ENCODE peak calls at places on chromosomes 7 and 10, in four cellular contexts. W is aorta, X is astrocyte, Q is kidney. L is an unnamed sample.

GRCh38 chr7:40474790-40475680 is 340.2 kb downstream of the SUGCT start:
- DNase-seq in X (no peak), Q (no peak), W (no peak), L (no peak)

GRCh38 chr7:77657427-77658331 is 38.6 kb upstream of the RSBN1L start:
- DNase-seq in X (no peak), Q (no peak), W (no peak), L (peak)

GRCh38 chr10:3702569-3702968 is 82.4 kb downstream of the KLF6 start:
- DNase-seq in Q (no peak), X (no peak), W (no peak), L (no peak)

GRCh38 chr7:124783271-124783670 is 17.7 kb upstream of the GPR37 start:
- DNase-seq in W (no peak), Q (no peak), X (no peak), L (no peak)

GRCh38 chr10:132329565-132330485 is 2.2 kb upstream of the LRRC27 start:
- DNase-seq in Q (no peak), X (peak), W (no peak), L (no peak)

GRCh38 chr7:83696101-83696500 is 47.2 kb upstream of the SEMA3E start:
- DNase-seq in X (no peak), W (no peak), Q (no peak), L (no peak)

GRCh38 chr7:94190599-94191061 is 186.5 kb upstream of the BET1 start:
- DNase-seq in X (peak), W (peak), Q (no peak), L (no peak)

GRCh38 chr10:127576751-127577161 is 27.6 kb downstream of the NPS start:
- DNase-seq in Q (no peak), X (no peak), W (no peak), L (no peak)

GRCh38 chr10:53356616-53357349 is 584.2 kb upstream of the MBL2 start:
- DNase-seq in W (no peak), Q (no peak), X (no peak), L (no peak)

GRCh38 chr10:68135922-68136718 is 26.8 kb downstream of the MYPN start:
- DNase-seq in W (no peak), X (peak), Q (no peak), L (no peak)

GRCh38 chr10:103571656-103571975 is 78.1 kb downstream of the NEURL1 start:
- DNase-seq in Q (no peak), W (no peak), X (no peak), L (no peak)

GRCh38 chr10:32939296-32940111 is 18.5 kb downstream of the ITGB1 start:
- DNase-seq in Q (no peak), X (no peak), W (no peak), L (no peak)

GRCh38 chr10:11036424-11037011 is 18.8 kb downstream of the CELF2 start:
- DNase-seq in W (no peak), Q (no peak), X (peak), L (no peak)

GRCh38 chr7:43022008-43022407 is 89.8 kb downstream of the MRPL32 start:
- DNase-seq in X (no peak), Q (no peak), W (no peak), L (no peak)

GRCh38 chr7:129998446-129998845 is 45.7 kb upstream of the UBE2H start:
- DNase-seq in W (no peak), Q (no peak), X (no peak), L (no peak)

GRCh38 chr7:140230862-140231778 is 54.3 kb upstream of the KDM7A start:
- DNase-seq in Q (peak), X (no peak), W (peak), L (peak)

GRCh38 chr10:127618797-127619196 is 69.7 kb downstream of the NPS start:
- DNase-seq in Q (no peak), W (no peak), X (no peak), L (no peak)

GRCh38 chr10:119111968-119112515 is 8.1 kb downstream of the DENND10 start:
- DNase-seq in X (peak), W (no peak), Q (no peak), L (no peak)

GRCh38 chr10:44830022-44830421 is 81.1 kb upstream of the TMEM72 start:
- DNase-seq in W (no peak), Q (no peak), X (peak), L (no peak)

GRCh38 chr10:51879238-51879637 is 179.8 kb upstream of the CSTF2T start:
- DNase-seq in Q (no peak), X (peak), W (peak), L (no peak)

GRCh38 chr7:30727061-30727945 is 24.6 kb upstream of the INMT start:
- DNase-seq in W (no peak), Q (peak), X (no peak), L (peak)

GRCh38 chr7:38507379-38507778 is 123.8 kb downstream of the AMPH start:
- DNase-seq in W (no peak), Q (no peak), X (no peak), L (no peak)

DNA sequence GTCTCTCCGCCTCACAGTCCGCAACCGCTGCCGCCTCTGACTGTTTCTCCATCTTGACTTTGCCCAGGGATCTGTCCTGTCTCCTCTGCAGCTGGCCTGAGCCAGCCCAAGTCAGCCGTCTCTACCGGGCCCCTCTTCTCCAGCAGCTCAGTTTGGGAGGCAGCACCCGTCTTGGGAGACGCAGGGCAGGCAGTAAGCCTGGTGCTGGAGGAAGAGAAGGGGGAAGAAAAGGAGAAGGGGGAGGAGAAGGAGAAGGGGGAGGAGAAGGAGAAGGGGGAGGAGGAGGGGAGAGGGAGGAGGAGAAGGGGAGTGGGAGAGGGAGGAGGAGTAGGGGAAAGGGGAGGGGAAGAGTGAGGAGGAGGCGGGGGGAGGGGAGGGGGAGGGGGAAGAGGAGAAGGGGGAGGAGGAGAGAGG is 36.0 kb upstream of the FZD9 start:
- DNase-seq in W (no peak), Q (no peak), X (no peak), L (no peak)
- H3K27ac ChIP-seq in W (no peak), Q (no peak), X (no peak), L (no peak)

GRCh38 chr7:8618441-8619070 is 185.1 kb downstream of the NXPH1 start:
- DNase-seq in X (no peak), W (no peak), Q (no peak), L (no peak)
- H3K4me3 ChIP-seq in X (no peak), W (no peak), Q (no peak), L (no peak)

GRCh38 chr10:18486444-18486843 is 164.9 kb downstream of the NSUN6 start:
- DNase-seq in X (no peak), W (no peak), Q (no peak), L (no peak)

GRCh38 chr10:18490755-18491154 is 160.6 kb downstream of the NSUN6 start:
- DNase-seq in Q (no peak), W (no peak), X (no peak), L (no peak)
- H3K27ac ChIP-seq in Q (no peak), W (no peak), X (no peak), L (no peak)

DNA sequence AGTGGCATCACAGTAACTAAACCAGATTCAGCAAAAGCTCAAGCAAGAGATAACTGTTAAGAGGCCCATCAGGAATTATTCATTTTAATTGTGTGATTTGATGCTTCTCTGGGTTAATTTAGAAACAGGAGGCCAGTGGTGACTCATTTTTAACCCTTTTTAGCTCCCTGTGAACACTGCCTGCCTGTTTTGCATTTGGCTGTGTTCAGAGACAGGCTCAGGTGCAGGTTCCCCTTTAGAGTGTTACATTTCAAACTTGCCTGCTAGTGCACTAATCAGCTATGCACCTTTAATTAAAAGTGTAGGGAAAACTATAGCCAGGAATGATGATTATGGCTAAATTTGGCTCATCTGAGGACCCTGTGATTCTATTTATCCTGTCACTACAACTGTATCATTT is 6.5 kb downstream of the STAMBPL1 start:
- DNase-seq in Q (no peak), X (no peak), W (no peak), L (no peak)
- H3K4me3 ChIP-seq in Q (no peak), X (no peak), W (no peak), L (no peak)

L was measured in naive thymus-derived CD4-positive, alpha-beta T cell.